ENCODE peak calls at places on chromosomes 4 and X, in six cellular contexts. W is B cell, D is fibroblast of mammary gland, U is RWPE1, R is AG10803, Z is mucosa of descending colon. V is an unnamed sample.

GRCh38 chrX:135257469-135257868 is 5.6 kb downstream of the ETDA start:
- DNase-seq in W (no peak), D (no peak), U (no peak), R (no peak), Z (no peak), V (no peak)

GRCh38 chr4:6989331-6989923 is 53.7 kb upstream of the TADA2B start:
- DNase-seq in W (no peak), D (no peak), U (no peak), R (no peak), Z (no peak), V (no peak)

GRCh38 chr4:134747108-134747805 is 545.7 kb upstream of the PABPC4L start:
- DNase-seq in W (no peak), D (no peak), U (no peak), R (no peak), Z (no peak), V (no peak)

GRCh38 chr4:127781303-127782024 is 658 bp upstream of the HSPA4L start:
- DNase-seq in W (peak), D (peak), U (peak), R (peak), Z (no peak), V (peak)

GRCh38 chr4:38752393-38752961 is 30.3 kb downstream of the TLR10 start:
- DNase-seq in W (no peak), D (peak), U (no peak), R (peak), Z (no peak), V (peak)

GRCh38 chr4:40648141-40648540 is 18.5 kb upstream of the RBM47 start:
- DNase-seq in W (no peak), D (peak), U (no peak), R (no peak), Z (no peak), V (no peak)

GRCh38 chr4:159071969-159072765 is 30.7 kb upstream of the RAPGEF2 start:
- DNase-seq in W (no peak), D (peak), U (no peak), R (no peak), Z (no peak), V (no peak)

GRCh38 chrX:9595131-9595530 is 130.3 kb downstream of the TBL1X start:
- DNase-seq in W (no peak), D (peak), U (no peak), R (peak), Z (no peak), V (no peak)

GRCh38 chrX:12988797-12989196 is 13.9 kb downstream of the TMSB4X start:
- DNase-seq in W (no peak), D (peak), U (peak), R (peak), Z (no peak), V (no peak)

GRCh38 chrX:48918303-48918643 is 551 bp downstream of the PIM2 start:
- DNase-seq in W (peak), D (no peak), U (no peak), R (no peak), Z (no peak), V (no peak)

GRCh38 chrX:150574824-150575409 is 6.5 kb downstream of the MTM1 start:
- DNase-seq in W (no peak), D (no peak), U (no peak), R (no peak), Z (no peak), V (peak)

GRCh38 chr4:182925298-182925738 is 8.1 kb upstream of the DCTD start:
- DNase-seq in W (peak), D (peak), U (peak), R (peak), Z (peak), V (peak)

GRCh38 chr4:2911868-2912267 is 51.3 kb downstream of the NOP14 start:
- DNase-seq in W (no peak), D (no peak), U (no peak), R (no peak), Z (no peak), V (no peak)

GRCh38 chr4:2907706-2908293 is 55.4 kb downstream of the NOP14 start:
- DNase-seq in W (no peak), D (no peak), U (no peak), R (no peak), Z (no peak), V (no peak)

GRCh38 chr4:2908686-2909085 is 54.5 kb downstream of the NOP14 start:
- DNase-seq in W (no peak), D (no peak), U (no peak), R (no peak), Z (no peak), V (no peak)

GRCh38 chr4:2909583-2909982 is 53.6 kb downstream of the NOP14 start:
- DNase-seq in W (no peak), D (no peak), U (no peak), R (no peak), Z (no peak), V (no peak)

DNA sequence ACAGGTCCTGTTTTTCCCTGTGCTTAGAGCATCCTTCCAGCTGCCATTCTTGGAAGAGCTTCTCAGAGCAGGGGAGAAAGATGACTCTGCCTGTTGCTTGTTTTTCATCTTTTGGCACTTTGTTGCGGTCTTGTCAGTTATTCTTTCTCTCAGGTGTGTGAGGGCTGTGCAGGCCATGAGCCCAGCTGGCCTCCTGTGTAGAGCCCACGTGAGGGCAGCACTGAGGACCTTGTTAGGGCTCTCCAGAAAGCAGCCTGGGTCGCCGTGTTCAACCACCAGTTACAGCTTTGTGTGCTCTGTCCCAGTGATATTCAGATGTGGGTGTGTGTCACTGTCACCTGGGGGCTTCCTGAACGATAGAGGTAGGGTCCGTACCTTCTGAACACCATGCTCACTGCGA is 52.8 kb downstream of the NOP14 start:
- DNase-seq in W (no peak), D (no peak), U (no peak), R (no peak), Z (no peak), V (no peak)
- TF ChIP-seq CTCF in W (no peak), D (no peak), U (no peak), R (peak), Z (no peak), V (no peak)

GRCh38 chrX:47723689-47724088 is 64.7 kb upstream of the UXT start:
- DNase-seq in W (peak), D (no peak), U (no peak), R (no peak), Z (peak), V (peak)
- TF ChIP-seq CTCF in W (no peak), D (no peak), U (no peak), R (no peak), Z (no peak), V (peak)

DNA sequence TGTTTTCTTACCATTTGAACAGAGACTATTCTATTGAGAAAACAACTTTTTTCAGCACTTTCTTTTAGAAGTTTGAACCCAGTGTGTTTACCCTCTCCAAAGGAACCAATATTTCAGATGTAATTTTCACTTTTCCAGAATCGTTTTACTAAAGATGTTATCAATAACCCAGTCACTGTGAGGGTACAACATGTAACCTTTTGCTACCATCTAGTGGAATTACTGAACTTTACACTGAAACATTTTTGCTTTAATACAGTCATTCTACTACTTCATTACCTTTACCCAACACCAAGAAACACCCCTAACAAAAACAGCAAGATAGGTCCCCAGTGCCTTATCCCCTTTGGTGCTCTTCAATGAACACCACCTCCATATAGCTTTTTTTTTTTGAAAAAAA is 33.1 kb upstream of the PRDX4 start:
- DNase-seq in W (no peak), D (peak), U (no peak), R (no peak), Z (no peak), V (peak)
- TF ChIP-seq CTCF in W (no peak), D (peak), U (no peak), R (no peak), Z (no peak), V (no peak)

GRCh38 chr4:65089666-65090065 is 580.6 kb downstream of the EPHA5 start:
- DNase-seq in W (no peak), D (peak), U (no peak), R (no peak), Z (no peak), V (no peak)
- TF ChIP-seq CTCF in W (no peak), D (peak), U (no peak), R (no peak), Z (no peak), V (no peak)

DNA sequence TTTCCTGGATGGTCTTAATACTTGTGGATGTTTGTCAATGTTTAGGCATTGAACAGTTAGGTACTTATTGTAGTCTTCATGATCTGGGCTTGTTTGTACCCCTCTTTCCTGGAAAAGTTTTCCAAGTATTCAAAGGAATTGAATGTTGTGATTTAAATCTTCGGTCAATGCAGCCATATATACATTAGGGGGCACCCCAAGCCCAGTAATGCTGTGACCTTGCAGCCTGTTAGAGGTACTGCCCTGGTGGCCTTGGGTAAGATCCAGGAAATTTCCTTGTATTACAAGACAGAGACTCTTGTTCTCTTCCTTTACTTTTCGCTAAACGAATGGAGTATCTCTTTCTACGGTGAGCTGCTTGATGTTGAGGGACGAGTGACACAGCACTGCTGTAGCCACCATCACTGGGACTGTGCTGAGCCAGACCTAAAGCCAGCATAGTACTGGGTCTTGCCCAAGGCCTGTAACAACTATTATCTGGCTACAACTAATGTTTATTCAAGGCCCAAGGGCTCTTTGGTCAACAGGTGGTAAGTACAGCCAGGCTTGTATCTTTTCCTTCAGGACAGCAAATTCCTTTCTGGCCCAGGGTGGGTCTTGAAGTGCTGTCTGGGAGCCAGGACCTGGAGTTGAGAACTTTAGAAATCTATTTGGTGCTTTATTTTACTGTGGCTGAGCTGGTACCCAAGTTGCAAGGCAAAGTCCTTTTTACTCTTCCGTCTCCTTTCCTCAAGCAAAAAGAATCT is 118.3 kb upstream of the ATOH1 start:
- DNase-seq in W (no peak), D (no peak), U (no peak), R (no peak), Z (no peak), V (peak)
- TF ChIP-seq CTCF in W (no peak), D (no peak), U (no peak), R (no peak), Z (no peak), V (peak)

V was measured in GM13976.